ENCODE peak calls at places on chromosomes 2 and 18, in six cellular contexts. F is esophagus squamous epithelium, D is iPS DF 6.9, M is astrocyte, A is GM23248, P is caudate nucleus. O is an unnamed sample.

GRCh38 chr18:41499345-41499744 is 455.7 kb upstream of the PIK3C3 start:
- DNase-seq in F (no peak), D (no peak), M (no peak), A (no peak), P (no peak), O (no peak)

GRCh38 chr2:192087398-192087958 is 107.3 kb downstream of the TMEFF2 start:
- DNase-seq in F (no peak), D (no peak), M (peak; percentile 10), A (no peak), P (no peak), O (no peak)

GRCh38 chr2:104845552-104845931 is 8.4 kb upstream of the POU3F3 start:
- DNase-seq in F (no peak), D (no peak), M (no peak), A (no peak), P (no peak), O (no peak)

GRCh38 chr2:121237980-121238665 is 46.9 kb downstream of the TFCP2L1 start:
- DNase-seq in F (no peak), D (no peak), M (peak; percentile 2), A (peak; percentile 9), P (no peak), O (no peak)

GRCh38 chr2:231034291-231034882 is 2.9 kb upstream of the C2orf72 start:
- DNase-seq in F (no peak), D (no peak), M (no peak), A (no peak), P (no peak), O (no peak)

GRCh38 chr2:170829016-170829415 is 12.3 kb downstream of the GAD1 start:
- DNase-seq in F (no peak), D (no peak), M (no peak), A (no peak), P (no peak), O (no peak)

GRCh38 chr2:56175779-56176178 is 8.0 kb upstream of the CCDC85A start:
- DNase-seq in F (no peak), D (no peak), M (no peak), A (no peak), P (no peak), O (no peak)

GRCh38 chr2:58133395-58133794 is 86.8 kb downstream of the VRK2 start:
- DNase-seq in F (no peak), D (no peak), M (no peak), A (peak; percentile 51), P (no peak), O (no peak)

GRCh38 chr2:149101818-149102217 is 63.3 kb downstream of the LYPD6B start:
- DNase-seq in F (no peak), D (no peak), M (no peak), A (no peak), P (no peak), O (no peak)

GRCh38 chr2:71004857-71005256 is 10.2 kb upstream of the TEX261 start:
- DNase-seq in F (no peak), D (no peak), M (no peak), A (no peak), P (no peak), O (no peak)

GRCh38 chr2:20188201-20188600 is 36.7 kb downstream of the SDC1 start:
- DNase-seq in F (no peak), D (no peak), M (no peak), A (no peak), P (no peak), O (no peak)

GRCh38 chr2:159903404-159904126 is 105.6 kb upstream of the CD302 start:
- DNase-seq in F (no peak), D (no peak), M (no peak), A (peak; percentile 61), P (no peak), O (no peak)

GRCh38 chr18:77379976-77380375 is 130.3 kb downstream of the GALR1 start:
- DNase-seq in F (no peak), D (no peak), M (no peak), A (no peak), P (no peak), O (no peak)

GRCh38 chr2:11839916-11840315 is 93.5 kb downstream of the LPIN1 start:
- DNase-seq in F (no peak), D (no peak), M (peak; percentile 87), A (no peak), P (no peak), O (no peak)

GRCh38 chr2:2101924-2102323 is 229.2 kb downstream of the MYT1L start:
- DNase-seq in F (no peak), D (no peak), M (no peak), A (peak; percentile 10), P (no peak), O (no peak)

GRCh38 chr2:174535757-174536703 is 49.2 kb upstream of the GPR155 start:
- DNase-seq in F (no peak), D (no peak), M (no peak), A (no peak), P (no peak), O (no peak)

GRCh38 chr2:205776139-205776538 is 93.8 kb downstream of the NRP2 start:
- DNase-seq in F (no peak), D (peak; percentile 85), M (no peak), A (peak; percentile 34), P (no peak), O (no peak)

GRCh38 chr18:69935319-69936190 is 12.1 kb downstream of the CD226 start:
- DNase-seq in F (no peak), D (no peak), M (peak; percentile 39), A (peak; percentile 39), P (no peak), O (no peak)

GRCh38 chr18:67484458-67484857 is 32.1 kb downstream of the DSEL start:
- DNase-seq in F (no peak), D (no peak), M (no peak), A (no peak), P (no peak), O (no peak)

GRCh38 chr2:143356341-143356740 is 227.1 kb downstream of the ARHGAP15 start:
- DNase-seq in F (no peak), D (no peak), M (no peak), A (no peak), P (no peak), O (no peak)

GRCh38 chr18:78955066-78955465 is 24.6 kb upstream of the SALL3 start:
- DNase-seq in F (no peak), D (no peak), M (no peak), A (no peak), P (no peak), O (no peak)

GRCh38 chr2:20737505-20737904 is 70.6 kb downstream of the GDF7 start:
- DNase-seq in F (no peak), D (no peak), M (no peak), A (no peak), P (no peak), O (no peak)

GRCh38 chr2:109685453-109685852 is 71.3 kb downstream of the SOWAHC start:
- DNase-seq in F (no peak), D (no peak), M (no peak), A (no peak), P (no peak), O (no peak)